ENCODE peak calls at places on chromosomes 1 and 21, in nine cellular contexts. T is T-helper 17 cell; E is amniotic stem cell; H is substantia nigra; B is stimulated activated CD4-positive, alpha-beta T cell treated with anti-CD3 and anti-CD28 coated beads, Interleukin-15, amount 100 ng/mL, for 1 hour; Q is NCI-H1105; K is NCI-H526; A is lung microvascular endothelial cell; O is KBM-7. D is an unnamed sample.

GRCh38 chr1:115507256-115507589 is 134.5 kb upstream of the VANGL1 start:
- DNase-seq in K (no peak), O (peak; percentile 12), E (no peak), B (no peak), T (no peak), A (peak; percentile 76), H (no peak), Q (no peak), D (peak; percentile 67)

GRCh38 chr1:32398401-32398800 is 4.2 kb upstream of the BSDC1 start:
- DNase-seq in T (no peak), K (no peak), Q (no peak), E (no peak), B (no peak), H (no peak), A (no peak), O (no peak), D (no peak)

GRCh38 chr1:40267767-40268187 is 9.7 kb downstream of the ZMPSTE24 start:
- DNase-seq in K (no peak), A (peak; percentile 56), B (no peak), Q (no peak), H (no peak), E (peak; percentile 84), T (no peak), O (no peak), D (no peak)

GRCh38 chr1:11046270-11046566 is 821 bp downstream of the MASP2 start:
- DNase-seq in B (no peak), H (no peak), K (no peak), Q (no peak), T (no peak), E (no peak), O (no peak), A (no peak), D (no peak)

GRCh38 chr21:41068411-41069304 is 99.3 kb upstream of the BACE2 start:
- DNase-seq in K (peak; percentile 80), E (peak; percentile 65), T (peak; percentile 43), Q (peak; percentile 88), A (peak; percentile 76), H (peak; percentile 92), O (peak; percentile 49), B (peak; percentile 54), D (peak; percentile 56)

GRCh38 chr21:34148826-34149558 is 75.6 kb downstream of the MRPS6 start:
- DNase-seq in T (no peak), A (no peak), E (no peak), O (no peak), Q (no peak), K (no peak), B (no peak), H (no peak), D (no peak)

GRCh38 chr1:228374711-228375577 is 31.7 kb downstream of the TRIM11 start:
- DNase-seq in T (no peak), B (no peak), E (no peak), A (no peak), O (no peak), K (no peak), H (peak; percentile 61), Q (no peak), D (no peak)

GRCh38 chr1:12345350-12346217 is 115.8 kb downstream of the VPS13D start:
- DNase-seq in Q (no peak), T (no peak), O (peak; percentile 44), B (no peak), H (no peak), A (peak; percentile 67), K (no peak), E (no peak), D (no peak)

GRCh38 chr1:109198043-109198695 is 15.5 kb upstream of the SARS1 start:
- DNase-seq in A (peak; percentile 85), B (no peak), E (peak; percentile 43), Q (no peak), T (no peak), K (no peak), O (no peak), H (no peak), D (no peak)

GRCh38 chr1:150995896-150996295 is 10.8 kb downstream of the MINDY1 start:
- DNase-seq in E (no peak), T (no peak), K (peak; percentile 16), A (peak; percentile 26), B (no peak), O (no peak), Q (no peak), H (no peak), D (peak; percentile 31)

GRCh38 chr1:3968851-3969250 is 68.8 kb upstream of the C1orf174 start:
- DNase-seq in Q (no peak), K (no peak), T (no peak), H (no peak), O (no peak), B (no peak), E (no peak), A (no peak), D (no peak)

GRCh38 chr1:205310981-205311704 is 10.4 kb downstream of the NUAK2 start:
- DNase-seq in H (no peak), B (no peak), O (no peak), Q (no peak), T (no peak), A (no peak), K (no peak), E (no peak), D (no peak)

GRCh38 chr1:23619299-23620188 is 60.2 kb upstream of the ID3 start:
- DNase-seq in A (no peak), B (peak; percentile 67), Q (no peak), E (no peak), K (peak; percentile 83), O (peak; percentile 24), T (peak; percentile 67), H (no peak), D (no peak)

GRCh38 chr1:36224537-36225297 is 474 bp downstream of the THRAP3 start:
- DNase-seq in T (no peak), H (peak; percentile 77), A (peak; percentile 84), O (peak; percentile 87), B (peak; percentile 71), Q (peak; percentile 77), K (peak; percentile 97), E (peak; percentile 82), D (peak; percentile 89)

GRCh38 chr1:117413412-117413811 is 46.2 kb downstream of the MAN1A2 start:
- DNase-seq in A (no peak), T (no peak), O (no peak), B (no peak), K (no peak), H (no peak), E (no peak), Q (no peak), D (no peak)

GRCh38 chr1:234599617-234600417 is 10.2 kb downstream of the IRF2BP2 start:
- DNase-seq in B (peak; percentile 75), T (peak; percentile 69), O (peak; percentile 95), Q (peak; percentile 51), E (peak; percentile 55), H (peak; percentile 69), K (peak; percentile 63), A (peak; percentile 90), D (peak; percentile 76)

GRCh38 chr1:114333670-114334069 is 177.3 kb downstream of the TRIM33 start:
- DNase-seq in T (no peak), B (no peak), H (no peak), Q (no peak), A (no peak), E (no peak), O (no peak), K (no peak), D (no peak)

GRCh38 chr1:22709891-22710687 is 550 bp upstream of the EPHB2 start:
- DNase-seq in A (peak; percentile 74), O (no peak), Q (peak; percentile 47), H (peak; percentile 50), T (no peak), B (peak; percentile 28), E (peak; percentile 19), K (no peak), D (peak; percentile 75)

GRCh38 chr1:58895559-58896135 is 111.8 kb upstream of the JUN start:
- DNase-seq in T (no peak), Q (no peak), H (no peak), B (no peak), E (no peak), O (peak; percentile 37), A (no peak), K (no peak), D (no peak)

GRCh38 chr1:147236448-147236847 is 6.0 kb upstream of the CHD1L start:
- DNase-seq in E (no peak), O (no peak), Q (no peak), T (no peak), A (no peak), K (no peak), H (no peak), B (no peak), D (no peak)